ENCODE peak calls at places on chromosomes 5 and 9, in four cellular contexts. One of them, this sample, is unnamed.

GRCh38 chr5:178349607-178350353 is 117.2 kb upstream of the PHYKPL start:
- DNase-seq in adrenal gland: no peak
- DNase-seq in B cell: no peak
- DNase-seq in neural progenitor cell: no peak
- DNase-seq in this sample: no peak

GRCh38 chr9:114968710-114969109 is 38.3 kb upstream of the TNFSF8 start:
- DNase-seq in adrenal gland: no peak
- DNase-seq in B cell: no peak
- DNase-seq in neural progenitor cell: peak
- DNase-seq in this sample: no peak

GRCh38 chr9:122346478-122347347 is 24.1 kb upstream of the PTGS1 start:
- DNase-seq in B cell: no peak
- DNase-seq in neural progenitor cell: peak
- DNase-seq in adrenal gland: peak
- DNase-seq in this sample: no peak

GRCh38 chr9:78863531-78863930 is 566.6 kb downstream of the PSAT1 start:
- DNase-seq in neural progenitor cell: no peak
- DNase-seq in adrenal gland: no peak
- DNase-seq in B cell: no peak
- DNase-seq in this sample: no peak

GRCh38 chr9:86604741-86605140 is 250.5 kb upstream of the TUT7 start:
- DNase-seq in B cell: no peak
- DNase-seq in neural progenitor cell: no peak
- DNase-seq in adrenal gland: no peak
- DNase-seq in this sample: no peak

GRCh38 chr5:444226-444625 is 1.2 kb downstream of the EXOC3 start:
- DNase-seq in B cell: no peak
- DNase-seq in neural progenitor cell: no peak
- DNase-seq in adrenal gland: no peak
- DNase-seq in this sample: no peak

GRCh38 chr5:178113141-178113787 is at the start of gene N4BP3:
- DNase-seq in B cell: peak
- DNase-seq in neural progenitor cell: peak
- DNase-seq in adrenal gland: peak
- DNase-seq in this sample: peak

GRCh38 chr5:114018178-114018577 is 343.7 kb upstream of the KCNN2 start:
- DNase-seq in neural progenitor cell: peak
- DNase-seq in adrenal gland: no peak
- DNase-seq in B cell: no peak
- DNase-seq in this sample: no peak

GRCh38 chr5:10987881-10988504 is 227.0 kb upstream of the DAP start:
- DNase-seq in adrenal gland: peak
- DNase-seq in neural progenitor cell: peak
- DNase-seq in B cell: no peak
- DNase-seq in this sample: peak

GRCh38 chr9:25960235-25960634 is 282.0 kb upstream of the TUSC1 start:
- DNase-seq in neural progenitor cell: no peak
- DNase-seq in B cell: no peak
- DNase-seq in adrenal gland: no peak
- DNase-seq in this sample: no peak

GRCh38 chr9:25964239-25964638 is 286.0 kb upstream of the TUSC1 start:
- DNase-seq in adrenal gland: peak
- DNase-seq in neural progenitor cell: peak
- DNase-seq in B cell: no peak
- DNase-seq in this sample: peak
- TF ChIP-seq CTCF in adrenal gland: peak
- TF ChIP-seq CTCF in neural progenitor cell: peak
- TF ChIP-seq CTCF in B cell: no peak
- TF ChIP-seq CTCF in this sample: no peak

DNA sequence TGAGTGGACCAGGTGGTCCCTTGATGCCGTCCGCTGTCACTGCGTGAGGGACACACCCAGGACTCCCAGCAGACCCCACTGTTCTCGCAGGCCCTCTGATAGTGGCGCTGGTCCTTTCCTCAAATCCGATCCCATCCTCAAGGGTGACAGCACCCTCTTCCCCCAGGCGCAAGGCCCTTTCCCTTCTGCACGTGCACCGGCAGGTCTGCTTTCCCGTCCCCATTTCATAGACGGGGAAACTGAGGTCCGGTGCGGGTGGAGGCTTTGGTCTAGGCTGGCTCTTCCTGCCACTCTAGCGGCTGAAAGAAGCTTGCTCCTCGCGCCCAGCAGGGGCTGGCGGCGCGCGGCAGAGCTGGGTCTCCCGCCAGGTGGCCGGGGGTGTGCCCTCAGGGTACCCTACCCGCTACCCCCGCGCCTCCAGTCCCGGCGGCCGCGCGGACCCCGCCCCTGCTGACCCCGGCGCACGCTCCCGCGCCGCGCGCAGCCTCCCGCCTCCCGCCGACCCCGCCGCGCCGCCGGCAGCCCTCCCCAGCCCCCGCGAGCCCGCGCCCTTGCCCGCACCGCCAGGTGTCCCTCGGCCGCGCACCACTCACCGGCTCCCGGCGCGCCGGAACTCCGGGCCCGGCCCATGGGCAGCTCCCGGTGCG is 453 bp downstream of the RASGEF1C start:
- DNase-seq in B cell: no peak
- DNase-seq in neural progenitor cell: peak
- DNase-seq in adrenal gland: peak
- DNase-seq in this sample: no peak
- TF ChIP-seq CTCF in B cell: no peak
- TF ChIP-seq CTCF in neural progenitor cell: no peak
- TF ChIP-seq CTCF in adrenal gland: no peak
- TF ChIP-seq CTCF in this sample: no peak

DNA sequence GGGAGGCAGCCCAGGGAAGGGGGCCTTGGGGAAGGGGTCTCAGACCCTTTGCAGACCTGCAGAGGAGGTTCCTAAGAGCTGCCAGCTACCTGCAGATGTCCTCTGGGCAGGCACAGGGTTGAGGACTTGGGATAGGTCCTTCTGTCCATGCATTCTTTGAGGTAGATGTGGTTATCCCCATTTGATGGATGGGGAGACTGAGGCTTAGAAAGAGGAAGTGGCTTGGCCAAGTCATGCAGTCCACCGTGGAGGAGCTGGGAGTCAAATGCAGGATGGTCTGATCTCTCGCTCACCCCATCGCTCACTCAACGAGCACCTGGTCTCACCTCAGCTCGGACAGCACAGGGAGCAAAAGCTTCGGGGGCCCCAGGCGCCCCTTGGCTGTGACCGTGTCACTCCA is 20.2 kb downstream of the ADAMTSL2 start:
- DNase-seq in B cell: no peak
- DNase-seq in neural progenitor cell: no peak
- DNase-seq in adrenal gland: no peak
- DNase-seq in this sample: no peak
- TF ChIP-seq CTCF in B cell: no peak
- TF ChIP-seq CTCF in neural progenitor cell: no peak
- TF ChIP-seq CTCF in adrenal gland: no peak
- TF ChIP-seq CTCF in this sample: no peak

DNA sequence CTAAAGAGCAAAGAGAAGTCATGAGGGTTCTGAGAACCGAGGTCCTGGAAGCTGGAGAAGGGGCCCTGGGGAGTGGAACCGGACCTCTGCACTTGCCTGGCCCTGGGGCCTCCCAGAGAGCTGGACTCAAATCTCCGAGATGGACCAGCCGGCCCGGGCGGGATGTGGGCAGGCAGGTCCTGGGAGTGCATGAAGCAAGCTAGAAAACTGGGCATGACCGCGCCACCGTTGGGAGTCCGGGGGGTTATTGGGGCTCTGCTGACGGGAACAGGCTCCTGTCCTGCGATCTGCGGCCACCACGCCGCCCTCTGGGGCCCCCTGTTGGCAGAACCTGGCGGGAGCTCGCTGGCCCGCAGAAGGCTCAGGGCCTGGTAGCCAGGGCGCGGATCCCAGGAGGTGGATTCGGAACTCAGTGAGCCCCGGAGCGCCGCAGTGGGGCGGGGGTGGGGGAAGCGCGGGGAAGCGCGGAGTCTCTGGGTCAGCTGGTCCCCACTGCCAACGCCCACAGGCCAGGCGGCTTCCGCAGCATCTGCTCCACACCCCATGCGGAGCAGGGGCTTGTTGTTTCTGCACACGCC is 150.6 kb downstream of the ERCC6L2 start:
- DNase-seq in neural progenitor cell: peak
- DNase-seq in adrenal gland: no peak
- DNase-seq in B cell: no peak
- DNase-seq in this sample: no peak
- TF ChIP-seq CTCF in neural progenitor cell: peak
- TF ChIP-seq CTCF in adrenal gland: no peak
- TF ChIP-seq CTCF in B cell: no peak
- TF ChIP-seq CTCF in this sample: no peak

GRCh38 chr5:14453486-14453885 is 128.1 kb upstream of the OTULINL start:
- DNase-seq in B cell: no peak
- DNase-seq in neural progenitor cell: no peak
- DNase-seq in adrenal gland: no peak
- DNase-seq in this sample: no peak
- TF ChIP-seq CTCF in B cell: no peak
- TF ChIP-seq CTCF in neural progenitor cell: no peak
- TF ChIP-seq CTCF in adrenal gland: no peak
- TF ChIP-seq CTCF in this sample: no peak

DNA sequence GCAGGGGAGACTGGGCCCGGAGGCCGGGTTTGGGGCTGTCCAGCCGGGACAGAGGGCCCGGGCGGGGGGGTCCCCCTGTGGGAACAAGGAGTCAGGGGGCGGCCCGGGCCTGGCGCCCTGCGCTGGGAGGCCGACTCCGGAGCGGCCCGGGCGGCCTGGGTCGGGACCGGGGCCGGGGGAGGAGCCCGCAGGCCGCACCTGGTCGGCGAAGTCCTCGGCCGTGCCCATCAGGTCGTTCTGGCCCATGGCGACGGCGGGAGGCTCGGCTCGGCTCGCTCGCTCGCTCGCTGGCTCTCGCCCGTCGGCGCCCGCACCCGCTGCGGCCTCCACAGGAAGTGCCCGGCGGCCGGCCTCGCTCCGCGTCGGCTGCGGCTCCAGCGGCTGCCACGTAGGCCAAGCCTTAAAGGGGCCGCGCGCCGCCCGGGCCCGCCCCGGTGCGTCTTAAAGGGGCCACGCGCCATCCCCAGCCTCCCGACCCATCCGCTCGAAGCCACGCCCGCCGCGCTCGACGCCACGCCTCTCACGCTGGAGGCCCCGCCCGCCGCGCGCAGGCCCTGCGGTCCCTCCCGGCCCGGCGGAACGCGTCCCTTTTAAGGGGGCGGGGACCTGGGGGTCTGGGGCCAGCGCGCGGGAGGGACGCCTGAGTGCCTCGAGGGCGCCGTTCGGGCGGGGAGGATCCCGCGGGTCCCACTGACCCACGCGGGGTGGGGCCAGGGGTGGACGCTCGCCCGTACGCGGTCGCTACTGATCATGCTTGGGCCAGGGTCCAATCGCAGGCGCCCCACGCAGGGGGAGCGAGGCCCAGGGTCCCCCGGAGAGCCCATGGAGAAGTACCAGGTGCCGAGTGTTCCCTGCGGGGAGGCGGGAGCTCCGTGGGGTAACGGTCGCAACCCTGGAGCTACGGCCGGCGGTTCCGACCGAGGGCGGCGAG is at the start of the genes STKLD1 and SURF4:
- DNase-seq in neural progenitor cell: peak
- DNase-seq in B cell: peak
- DNase-seq in adrenal gland: peak
- DNase-seq in this sample: peak
- TF ChIP-seq CTCF in neural progenitor cell: no peak
- TF ChIP-seq CTCF in B cell: no peak
- TF ChIP-seq CTCF in adrenal gland: no peak
- TF ChIP-seq CTCF in this sample: no peak

DNA sequence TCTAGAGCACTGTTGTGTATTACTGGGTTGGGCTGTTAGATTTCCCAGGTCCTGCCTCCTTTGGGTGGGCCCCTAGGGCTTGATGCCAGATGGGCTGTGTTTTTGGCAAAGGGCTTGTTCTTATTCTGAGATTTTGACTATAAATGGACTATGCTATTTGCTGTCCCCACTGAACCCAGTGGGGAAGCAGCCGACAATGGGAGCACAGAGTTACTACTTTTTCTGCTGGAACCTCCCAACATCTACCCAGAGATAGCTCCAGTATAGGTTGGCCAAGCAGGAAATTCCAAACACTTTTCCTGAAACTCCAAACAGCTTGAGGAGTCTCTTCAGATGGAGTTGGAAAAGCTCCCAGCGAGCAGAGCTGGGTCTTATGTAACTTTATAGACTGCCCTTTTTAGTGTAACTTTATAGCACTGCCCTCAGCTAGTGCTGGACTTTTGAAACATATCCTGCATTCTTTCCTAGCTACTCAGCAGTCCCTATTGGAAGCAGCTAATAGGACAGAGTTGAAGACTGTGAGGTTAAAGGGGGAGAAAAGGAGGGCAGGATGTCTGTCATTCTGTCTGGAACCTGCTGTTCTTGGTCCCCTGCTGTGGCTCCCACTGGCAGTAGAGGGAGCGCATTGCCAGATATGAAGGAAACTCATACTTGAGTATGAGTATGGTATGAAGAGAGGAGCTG is 21.0 kb downstream of the RUSC2 start:
- DNase-seq in B cell: no peak
- DNase-seq in neural progenitor cell: no peak
- DNase-seq in adrenal gland: peak
- DNase-seq in this sample: no peak
- TF ChIP-seq CTCF in B cell: no peak
- TF ChIP-seq CTCF in neural progenitor cell: no peak
- TF ChIP-seq CTCF in adrenal gland: peak
- TF ChIP-seq CTCF in this sample: no peak